ENCODE peak calls at places on chromosome 15, in seven cellular contexts. O, E, W, Y, B, C and A are unnamed samples.

GRCh38 chr15:85007741-85008140 is 26.1 kb downstream of the PDE8A start:
- DNase-seq in B (no peak), C (no peak), O (no peak), Y (no peak), E (no peak), W (no peak), A (no peak)

GRCh38 chr15:78408961-78409360 is 29.1 kb upstream of the IREB2 start:
- DNase-seq in Y (no peak), C (no peak), E (no peak), W (no peak), O (no peak), B (no peak), A (no peak)

GRCh38 chr15:77840962-77841361 is 208.2 kb upstream of the LINGO1 start:
- DNase-seq in W (no peak), Y (peak; percentile 14), O (no peak), B (peak; percentile 13), E (peak; percentile 48), C (peak; percentile 38), A (peak; percentile 41)

GRCh38 chr15:69593981-69594966 is 141.7 kb downstream of the RPLP1 start:
- DNase-seq in W (peak; percentile 26), O (no peak), B (no peak), Y (no peak), E (peak; percentile 56), C (peak; percentile 98), A (no peak)

GRCh38 chr15:66673410-66674322 is 28.4 kb upstream of the SMAD6 start:
- DNase-seq in C (peak; percentile 58), W (no peak), E (peak; percentile 63), Y (no peak), B (no peak), O (no peak), A (no peak)

GRCh38 chr15:99729920-99730319 is 3.3 kb downstream of the LYSMD4 start:
- DNase-seq in B (no peak), W (peak; percentile 43), Y (no peak), E (peak; percentile 76), O (peak; percentile 60), C (peak; percentile 34), A (no peak)

GRCh38 chr15:59222106-59222505 is 15.5 kb downstream of the LDHAL6B start:
- DNase-seq in E (peak; percentile 73), Y (peak; percentile 70), C (no peak), O (no peak), W (no peak), B (peak; percentile 71), A (peak; percentile 68)

GRCh38 chr15:101675796-101676582 is 23.8 kb upstream of the TM2D3 start:
- DNase-seq in E (peak; percentile 68), C (peak; percentile 54), B (no peak), W (no peak), Y (peak; percentile 70), O (peak; percentile 7), A (peak; percentile 34)

GRCh38 chr15:76963596-76963995 is 31.3 kb upstream of the PSTPIP1 start:
- DNase-seq in Y (no peak), O (no peak), W (no peak), E (no peak), C (no peak), B (no peak), A (no peak)

GRCh38 chr15:27833178-27833577 is 265.9 kb downstream of the OCA2 start:
- DNase-seq in O (no peak), Y (no peak), E (no peak), C (no peak), W (no peak), B (no peak), A (no peak)

GRCh38 chr15:77143606-77144005 is 72.7 kb upstream of the TSPAN3 start:
- DNase-seq in W (no peak), E (peak; percentile 17), C (no peak), Y (no peak), B (no peak), O (no peak), A (no peak)

GRCh38 chr15:61809216-61809615 is 251.0 kb downstream of the VPS13C start:
- DNase-seq in C (no peak), O (no peak), B (no peak), W (no peak), Y (no peak), E (no peak), A (no peak)

GRCh38 chr15:76932090-76932966 is 779 bp downstream of the RCN2 start:
- DNase-seq in W (no peak), Y (no peak), B (no peak), O (peak; percentile 50), C (peak; percentile 8), E (peak; percentile 11), A (no peak)

GRCh38 chr15:83346342-83346741 is 61.9 kb upstream of the BNC1 start:
- DNase-seq in W (no peak), C (no peak), Y (no peak), E (no peak), O (no peak), B (no peak), A (no peak)

GRCh38 chr15:43105778-43106485 is at the start of gene UBR1:
- DNase-seq in B (peak; percentile 44), W (peak; percentile 86), Y (no peak), O (peak; percentile 89), C (peak; percentile 91), E (peak; percentile 97), A (peak; percentile 71)

GRCh38 chr15:71143373-71144310 is 28.4 kb downstream of the THSD4 start:
- DNase-seq in C (no peak), B (no peak), E (peak; percentile 19), O (no peak), Y (no peak), W (no peak), A (no peak)

GRCh38 chr15:45747426-45747825 is 112.6 kb downstream of the SQOR start:
- DNase-seq in Y (no peak), C (no peak), B (no peak), E (no peak), O (no peak), W (no peak), A (no peak)

GRCh38 chr15:47950447-47950846 is 170.3 kb upstream of the SLC24A5 start:
- DNase-seq in O (no peak), Y (no peak), E (no peak), B (no peak), W (no peak), C (no peak), A (no peak)

GRCh38 chr15:47949815-47950214 is 171.0 kb upstream of the SLC24A5 start:
- DNase-seq in W (no peak), O (no peak), E (no peak), C (no peak), B (no peak), Y (no peak), A (no peak)

GRCh38 chr15:47945869-47946666 is 174.7 kb upstream of the SLC24A5 start:
- DNase-seq in B (no peak), W (no peak), E (no peak), Y (no peak), C (no peak), O (no peak), A (no peak)

GRCh38 chr15:47944911-47945310 is 175.9 kb upstream of the SLC24A5 start:
- DNase-seq in O (no peak), Y (no peak), B (no peak), W (no peak), C (no peak), E (no peak), A (no peak)
- TF ChIP-seq CTCF in O (no peak), Y (no peak), B (no peak), W (no peak), C (no peak), E (peak; percentile 3), A (no peak)

GRCh38 chr15:72732554-72732953 is 46.5 kb downstream of the BBS4 start:
- DNase-seq in E (no peak), W (no peak), B (no peak), C (no peak), Y (no peak), O (no peak), A (no peak)

GRCh38 chr15:72735111-72735510 is 48.4 kb downstream of the ADPGK start:
- DNase-seq in O (no peak), B (no peak), E (no peak), C (no peak), W (no peak), Y (no peak), A (no peak)

GRCh38 chr15:72728821-72729220 is 42.8 kb downstream of the BBS4 start:
- DNase-seq in W (no peak), E (no peak), Y (no peak), B (no peak), O (no peak), C (no peak), A (no peak)

GRCh38 chr15:72737723-72738122 is 45.8 kb downstream of the ADPGK start:
- DNase-seq in E (no peak), O (no peak), W (no peak), B (no peak), Y (no peak), C (no peak), A (no peak)

DNA sequence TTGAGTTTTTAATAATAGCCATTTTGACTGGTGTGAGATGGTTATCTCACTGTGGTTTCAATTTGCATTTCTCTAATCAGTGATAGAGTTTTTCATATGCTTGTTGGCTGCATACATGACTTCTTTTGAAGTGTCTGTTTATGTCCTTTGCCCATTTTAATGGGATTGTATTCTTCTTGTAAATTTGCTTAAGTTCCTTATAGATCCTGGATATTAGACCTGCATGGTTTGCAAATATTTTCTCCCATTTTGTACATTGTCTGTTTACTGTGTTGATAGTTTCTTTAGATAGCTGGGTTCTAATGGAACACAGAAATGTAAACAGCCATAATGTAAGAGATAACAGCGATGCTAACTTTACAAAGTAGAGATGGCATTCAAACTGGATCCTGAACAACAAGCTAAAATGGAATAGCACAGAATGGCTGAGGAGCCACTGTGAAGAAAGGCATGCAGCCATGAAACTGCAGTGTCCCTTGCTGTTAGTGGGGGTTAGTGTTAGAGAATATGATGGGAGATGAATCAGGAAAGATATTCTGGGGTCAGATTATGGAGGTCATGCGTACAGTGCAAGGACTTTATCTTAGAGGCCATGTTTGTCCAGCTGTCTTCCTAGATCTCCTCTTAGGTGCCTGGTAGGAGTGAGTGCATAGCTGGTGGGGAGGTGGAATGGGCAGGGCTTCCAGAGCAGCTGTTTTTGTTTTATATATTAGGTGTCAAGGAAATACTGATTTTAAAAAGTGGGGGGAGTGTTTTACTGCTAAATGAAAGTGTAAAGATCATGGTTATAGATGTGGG is 48.1 kb downstream of the BBS4 start:
- DNase-seq in B (no peak), O (no peak), Y (no peak), C (no peak), E (no peak), W (no peak), A (no peak)
- H3K4me3 ChIP-seq in B (no peak overlapping the region), O (no peak overlapping the region), Y (no peak overlapping the region), C (no peak overlapping the region), E (no peak overlapping the region), W (no peak overlapping the region), A (no peak overlapping the region)

GRCh38 chr15:86877171-86877631 is 797.5 kb downstream of the AGBL1 start:
- DNase-seq in O (no peak), W (no peak), Y (no peak), C (peak; percentile 7), E (no peak), B (no peak), A (no peak)
- TF ChIP-seq CTCF in O (no peak), W (no peak), Y (no peak), C (no peak), E (no peak), B (no peak), A (no peak)

GRCh38 chr15:40847225-40847961 is 3.5 kb downstream of the SPINT1 start:
- DNase-seq in B (no peak), E (peak; percentile 50), C (peak; percentile 64), W (no peak), Y (no peak), O (no peak), A (no peak)
- H3K4me3 ChIP-seq in B (no peak overlapping the region), E (no peak overlapping the region), C (no peak overlapping the region), W (no peak overlapping the region), Y (no peak overlapping the region), O (no peak overlapping the region), A (no peak overlapping the region)

GRCh38 chr15:49606594-49606993 is 14.0 kb downstream of the FAM227B start:
- DNase-seq in E (no peak), B (no peak), O (peak; percentile 6), C (no peak), W (no peak), Y (no peak), A (no peak)
- TF ChIP-seq CTCF in E (peak; percentile 25), B (peak; percentile 21), O (peak; percentile 1), C (no peak), W (no peak), Y (peak; percentile 1), A (peak; percentile 37)